ENCODE peak calls at places on chromosome 5, in four cellular contexts. N is GM23338, T is T1000, C is GDM1. W is an unnamed sample.
A peak's percentile ranks its signal among the peaks of the same experiment; 100 is the strongest.

GRCh38 chr5:124745367-124746251 is 830 bp downstream of the ZNF608 start:
- DNase-seq in N (no peak), C (no peak), T (no peak), W (no peak)

GRCh38 chr5:58666598-58667595 is 84.0 kb downstream of the RAB3C start:
- DNase-seq in C (peak; percentile 40), N (peak; percentile 29), T (no peak), W (no peak)

GRCh38 chr5:135158982-135159381 is 125.0 kb upstream of the PITX1 start:
- DNase-seq in N (no peak), T (no peak), C (no peak), W (no peak)

GRCh38 chr5:1481266-1481998 is 36.2 kb upstream of the SLC6A3 start:
- DNase-seq in N (no peak), C (no peak), T (no peak), W (no peak)

GRCh38 chr5:129858126-129858675 is 46.1 kb upstream of the CHSY3 start:
- DNase-seq in C (no peak), N (no peak), T (no peak), W (no peak)

GRCh38 chr5:159801303-159801702 is 115.0 kb upstream of the ADRA1B start:
- DNase-seq in T (no peak), N (no peak), C (no peak), W (no peak)

GRCh38 chr5:157917909-157918809 is 59.2 kb upstream of the CLINT1 start:
- DNase-seq in T (no peak), C (peak; percentile 59), N (peak; percentile 86), W (peak; percentile 64)

GRCh38 chr5:15533124-15533893 is 33.3 kb downstream of the FBXL7 start:
- DNase-seq in N (no peak), T (no peak), C (no peak), W (no peak)

GRCh38 chr5:143649869-143650268 is 162.1 kb upstream of the HMHB1 start:
- DNase-seq in N (no peak), T (no peak), C (no peak), W (no peak)

GRCh38 chr5:157020508-157021213 is 38.3 kb downstream of the HAVCR1 start:
- DNase-seq in C (no peak), T (no peak), N (no peak), W (no peak)

W was measured in PC-9.